ENCODE peak calls at places on chromosomes 3 and 15, in four cellular contexts. One of them, this sample, is unnamed.

GRCh38 chr15:94229591-94230365 is 1.6 kb upstream of the MCTP2 start:
- DNase-seq in neuronal stem cell: no peak
- DNase-seq in IMR-90: no peak
- DNase-seq in H9: no peak
- DNase-seq in this sample: no peak

GRCh38 chr15:99155961-99156443 is 51.1 kb downstream of the SYNM start:
- DNase-seq in neuronal stem cell: no peak
- DNase-seq in IMR-90: peak; percentile 65
- DNase-seq in H9: no peak
- DNase-seq in this sample: peak; percentile 81

GRCh38 chr15:67379530-67379929 is 124.9 kb downstream of the IQCH start:
- DNase-seq in neuronal stem cell: no peak
- DNase-seq in IMR-90: no peak
- DNase-seq in H9: no peak
- DNase-seq in this sample: no peak

GRCh38 chr3:137808015-137808414 is 43.9 kb downstream of the SOX14 start:
- DNase-seq in neuronal stem cell: no peak
- DNase-seq in IMR-90: no peak
- DNase-seq in H9: no peak
- DNase-seq in this sample: peak; percentile 27

GRCh38 chr3:81565066-81565465 is 196.4 kb downstream of the GBE1 start:
- DNase-seq in neuronal stem cell: no peak
- DNase-seq in IMR-90: peak; percentile 6
- DNase-seq in H9: no peak
- DNase-seq in this sample: no peak

GRCh38 chr3:107416138-107416537 is 38.9 kb downstream of the CCDC54 start:
- DNase-seq in neuronal stem cell: no peak
- DNase-seq in IMR-90: peak; percentile 16
- DNase-seq in H9: no peak
- DNase-seq in this sample: no peak

GRCh38 chr15:76060098-76060989 is 559 bp downstream of the TMEM266 start:
- DNase-seq in neuronal stem cell: no peak
- DNase-seq in IMR-90: no peak
- DNase-seq in H9: no peak
- DNase-seq in this sample: no peak

GRCh38 chr3:115347737-115348136 is 200.6 kb upstream of the ZBTB20 start:
- DNase-seq in neuronal stem cell: peak; percentile 18
- DNase-seq in IMR-90: no peak
- DNase-seq in H9: no peak
- DNase-seq in this sample: peak; percentile 65

GRCh38 chr3:131048030-131048429 is 21.4 kb downstream of the NEK11 start:
- DNase-seq in neuronal stem cell: no peak
- DNase-seq in IMR-90: no peak
- DNase-seq in H9: no peak
- DNase-seq in this sample: no peak

GRCh38 chr3:123129532-123129931 is 62.7 kb downstream of the PDIA5 start:
- DNase-seq in neuronal stem cell: no peak
- DNase-seq in IMR-90: no peak
- DNase-seq in H9: no peak
- DNase-seq in this sample: no peak

GRCh38 chr3:85161544-85161943 is 202.8 kb downstream of the CADM2 start:
- DNase-seq in neuronal stem cell: no peak
- DNase-seq in IMR-90: no peak
- DNase-seq in H9: no peak
- DNase-seq in this sample: no peak

GRCh38 chr3:141065258-141065657 is 14.1 kb downstream of the SPSB4 start:
- DNase-seq in neuronal stem cell: no peak
- DNase-seq in IMR-90: no peak
- DNase-seq in H9: peak; percentile 9
- DNase-seq in this sample: no peak

GRCh38 chr3:129383292-129383860 is 45.1 kb downstream of the EFCAB12 start:
- DNase-seq in neuronal stem cell: peak; percentile 55
- DNase-seq in IMR-90: peak; percentile 85
- DNase-seq in H9: peak; percentile 83
- DNase-seq in this sample: peak; percentile 85

GRCh38 chr15:34336947-34337556 is 529 bp downstream of the SLC12A6 start:
- DNase-seq in neuronal stem cell: no peak
- DNase-seq in IMR-90: no peak
- DNase-seq in H9: no peak
- DNase-seq in this sample: no peak

GRCh38 chr15:61835029-61835428 is 225.2 kb downstream of the VPS13C start:
- DNase-seq in neuronal stem cell: no peak
- DNase-seq in IMR-90: no peak
- DNase-seq in H9: no peak
- DNase-seq in this sample: no peak

GRCh38 chr15:48432688-48433087 is 101.5 kb downstream of the DUT start:
- DNase-seq in neuronal stem cell: no peak
- DNase-seq in IMR-90: no peak
- DNase-seq in H9: no peak
- DNase-seq in this sample: no peak

GRCh38 chr3:189186093-189186492 is 14.3 kb downstream of the TPRG1 start:
- DNase-seq in neuronal stem cell: no peak
- DNase-seq in IMR-90: peak; percentile 15
- DNase-seq in H9: no peak
- DNase-seq in this sample: no peak

GRCh38 chr3:155243512-155243921 is 50.0 kb downstream of the STRIT1 start:
- DNase-seq in neuronal stem cell: no peak
- DNase-seq in IMR-90: peak; percentile 87
- DNase-seq in H9: no peak
- DNase-seq in this sample: no peak

GRCh38 chr3:53858096-53858741 is 11.9 kb downstream of the IL17RB start:
- DNase-seq in neuronal stem cell: no peak
- DNase-seq in IMR-90: no peak
- DNase-seq in H9: no peak
- DNase-seq in this sample: no peak

GRCh38 chr15:100879461-100880138 is at the start of gene ALDH1A3:
- DNase-seq in neuronal stem cell: no peak
- DNase-seq in IMR-90: peak; percentile 16
- DNase-seq in H9: peak; percentile 52
- DNase-seq in this sample: no peak

GRCh38 chr3:185729335-185729715 is 95.5 kb downstream of the IGF2BP2 start:
- DNase-seq in neuronal stem cell: no peak
- DNase-seq in IMR-90: peak; percentile 88
- DNase-seq in H9: no peak
- DNase-seq in this sample: no peak

GRCh38 chr3:117036259-117036799 is 326.8 kb downstream of the TUSC7 start:
- DNase-seq in neuronal stem cell: no peak
- DNase-seq in IMR-90: peak; percentile 81
- DNase-seq in H9: no peak
- DNase-seq in this sample: no peak

GRCh38 chr3:5016218-5017161 is 37.3 kb downstream of the BHLHE40 start:
- DNase-seq in neuronal stem cell: no peak
- DNase-seq in IMR-90: peak; percentile 80
- DNase-seq in H9: no peak
- DNase-seq in this sample: peak; percentile 96

GRCh38 chr3:190552969-190553759 is 39.3 kb downstream of the IL1RAP start:
- DNase-seq in neuronal stem cell: no peak
- DNase-seq in IMR-90: no peak
- DNase-seq in H9: peak; percentile 84
- DNase-seq in this sample: no peak

GRCh38 chr3:52481819-52482521 is 13.2 kb upstream of the STAB1 start:
- DNase-seq in neuronal stem cell: peak; percentile 12
- DNase-seq in IMR-90: peak; percentile 4
- DNase-seq in H9: peak; percentile 88
- DNase-seq in this sample: peak; percentile 67

GRCh38 chr15:77329202-77329601 is 90.7 kb downstream of the PEAK1 start:
- DNase-seq in neuronal stem cell: no peak
- DNase-seq in IMR-90: no peak
- DNase-seq in H9: no peak
- DNase-seq in this sample: peak; percentile 56

GRCh38 chr3:94704467-94704866 is 641.6 kb downstream of the NSUN3 start:
- DNase-seq in neuronal stem cell: no peak
- DNase-seq in IMR-90: no peak
- DNase-seq in H9: no peak
- DNase-seq in this sample: no peak

GRCh38 chr3:82672966-82673365 is 911.5 kb upstream of the GBE1 start:
- DNase-seq in neuronal stem cell: no peak
- DNase-seq in IMR-90: no peak
- DNase-seq in H9: no peak
- DNase-seq in this sample: no peak

GRCh38 chr3:148190441-148190990 is 507.2 kb upstream of the AGTR1 start:
- DNase-seq in neuronal stem cell: no peak
- DNase-seq in IMR-90: no peak
- DNase-seq in H9: no peak
- DNase-seq in this sample: no peak

GRCh38 chr15:80701676-80702311 is 6.7 kb downstream of the ABHD17C start:
- DNase-seq in neuronal stem cell: no peak
- DNase-seq in IMR-90: no peak
- DNase-seq in H9: no peak
- DNase-seq in this sample: no peak

GRCh38 chr3:27905625-27906024 is 183.5 kb upstream of the EOMES start:
- DNase-seq in neuronal stem cell: no peak
- DNase-seq in IMR-90: no peak
- DNase-seq in H9: no peak
- DNase-seq in this sample: peak; percentile 48

GRCh38 chr15:95192923-95193322 is 961.6 kb downstream of the MCTP2 start:
- DNase-seq in neuronal stem cell: no peak
- DNase-seq in IMR-90: no peak
- DNase-seq in H9: no peak
- DNase-seq in this sample: no peak

GRCh38 chr15:65747265-65747664 is 44.8 kb downstream of the DENND4A start:
- DNase-seq in neuronal stem cell: no peak
- DNase-seq in IMR-90: no peak
- DNase-seq in H9: no peak
- DNase-seq in this sample: no peak

GRCh38 chr3:79406175-79406574 is 361.6 kb downstream of the ROBO1 start:
- DNase-seq in neuronal stem cell: no peak
- DNase-seq in IMR-90: no peak
- DNase-seq in H9: peak; percentile 35
- DNase-seq in this sample: peak; percentile 28

GRCh38 chr3:143847787-143848631 is at the start of gene SLC9A9:
- DNase-seq in neuronal stem cell: no peak
- DNase-seq in IMR-90: peak; percentile 79
- DNase-seq in H9: peak; percentile 36
- DNase-seq in this sample: peak; percentile 85

GRCh38 chr3:123678108-123678511 is 93.3 kb upstream of the HACD2 start:
- DNase-seq in neuronal stem cell: no peak
- DNase-seq in IMR-90: peak; percentile 97
- DNase-seq in H9: no peak
- DNase-seq in this sample: no peak

GRCh38 chr3:184716652-184717607 is 5.1 kb upstream of the MAGEF1 start:
- DNase-seq in neuronal stem cell: peak; percentile 80
- DNase-seq in IMR-90: peak; percentile 72
- DNase-seq in H9: peak; percentile 60
- DNase-seq in this sample: peak; percentile 70
- H3K18ac ChIP-seq in neuronal stem cell: peak overlapping the region; percentile 98
- H3K18ac ChIP-seq in IMR-90: peak overlapping the region; percentile 92
- H3K18ac ChIP-seq in H9: no peak overlapping the region
- H3K18ac ChIP-seq in this sample: peak overlapping the region; percentile 51

GRCh38 chr15:74411686-74412085 is 22.1 kb downstream of the SEMA7A start:
- DNase-seq in neuronal stem cell: no peak
- DNase-seq in IMR-90: no peak
- DNase-seq in H9: no peak
- DNase-seq in this sample: no peak
- H4K8ac ChIP-seq in neuronal stem cell: no peak overlapping the region
- H4K8ac ChIP-seq in IMR-90: no peak overlapping the region
- H4K8ac ChIP-seq in H9: no peak overlapping the region
- H4K8ac ChIP-seq in this sample: no peak overlapping the region

GRCh38 chr3:66053009-66053782 is 14.5 kb upstream of the MAGI1 start:
- DNase-seq in neuronal stem cell: no peak
- DNase-seq in IMR-90: no peak
- DNase-seq in H9: no peak
- DNase-seq in this sample: peak; percentile 24

GRCh38 chr3:66048051-66048395 is 9.3 kb upstream of the MAGI1 start:
- DNase-seq in neuronal stem cell: no peak
- DNase-seq in IMR-90: peak; percentile 54
- DNase-seq in H9: no peak
- DNase-seq in this sample: no peak

GRCh38 chr3:66041828-66042227 is 3.1 kb upstream of the MAGI1 start:
- DNase-seq in neuronal stem cell: no peak
- DNase-seq in IMR-90: no peak
- DNase-seq in H9: no peak
- DNase-seq in this sample: no peak

DNA sequence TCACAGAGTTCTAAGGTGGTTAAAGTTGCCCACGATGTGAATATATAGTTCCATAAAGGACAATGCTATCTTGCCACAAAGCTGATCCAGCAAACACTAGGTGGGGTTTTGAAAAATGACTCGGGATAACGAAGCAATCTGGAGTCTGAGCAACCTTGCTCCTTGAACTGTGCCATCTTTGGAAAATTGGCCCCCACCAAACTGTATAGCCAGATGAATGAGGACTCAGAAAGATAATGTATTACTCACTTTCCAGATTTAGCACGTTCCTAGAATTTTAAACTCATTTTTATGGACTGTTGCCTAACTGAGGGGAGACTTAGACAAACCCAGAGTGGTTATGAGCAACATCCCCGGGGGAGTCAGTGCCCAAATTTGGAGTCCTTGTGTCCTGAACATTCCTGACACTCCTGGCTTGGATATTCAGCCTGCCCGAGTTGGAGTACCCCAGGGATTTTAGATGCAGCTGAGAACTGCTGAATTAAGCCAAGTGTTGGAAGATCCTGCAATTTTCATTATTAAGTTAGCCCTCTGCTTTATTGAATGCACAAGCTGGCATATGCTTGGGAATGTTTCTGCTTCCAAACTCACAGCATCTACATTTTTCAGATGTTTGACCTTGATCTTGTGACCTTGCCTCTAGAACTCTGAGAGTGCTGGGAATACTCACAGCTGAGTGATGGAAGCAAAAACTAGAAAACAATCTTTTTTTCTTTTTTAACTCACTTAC is 8.8 kb upstream of the MAGI1 start:
- DNase-seq in neuronal stem cell: no peak
- DNase-seq in IMR-90: peak; percentile 80
- DNase-seq in H9: no peak
- DNase-seq in this sample: no peak
- H3K18ac ChIP-seq in neuronal stem cell: no peak overlapping the region
- H3K18ac ChIP-seq in IMR-90: peak overlapping the region; percentile 75
- H3K18ac ChIP-seq in H9: no peak overlapping the region
- H3K18ac ChIP-seq in this sample: no peak overlapping the region

GRCh38 chr15:40093224-40093842 is 15.3 kb downstream of the BMF start:
- DNase-seq in neuronal stem cell: no peak
- DNase-seq in IMR-90: peak; percentile 26
- DNase-seq in H9: no peak
- DNase-seq in this sample: peak; percentile 70
- H4K8ac ChIP-seq in neuronal stem cell: no peak overlapping the region
- H4K8ac ChIP-seq in IMR-90: peak overlapping the region; percentile 41
- H4K8ac ChIP-seq in H9: no peak overlapping the region
- H4K8ac ChIP-seq in this sample: no peak overlapping the region

DNA sequence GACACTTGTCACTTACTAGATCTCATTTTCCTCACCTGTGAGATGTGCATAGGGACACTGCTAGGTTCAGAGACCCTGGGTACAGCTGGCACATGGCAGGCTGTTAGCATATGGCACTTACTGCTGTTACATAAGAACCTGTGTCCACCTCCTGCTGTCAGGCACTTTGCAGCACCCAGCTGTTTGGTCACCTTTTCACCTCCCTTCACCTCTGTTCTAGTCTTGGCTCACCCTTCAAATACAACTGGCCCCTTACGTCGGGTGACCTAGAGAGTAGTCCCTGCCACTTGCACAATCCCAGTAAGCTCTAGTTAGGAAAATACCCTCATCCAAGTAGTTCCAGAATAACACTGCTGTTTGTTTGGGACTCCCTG is 78.3 kb downstream of the ABHD5 start:
- DNase-seq in neuronal stem cell: no peak
- DNase-seq in IMR-90: no peak
- DNase-seq in H9: no peak
- DNase-seq in this sample: no peak
- H3K18ac ChIP-seq in neuronal stem cell: no peak overlapping the region
- H3K18ac ChIP-seq in IMR-90: peak overlapping the region; percentile 32
- H3K18ac ChIP-seq in H9: no peak overlapping the region
- H3K18ac ChIP-seq in this sample: no peak overlapping the region